ENCODE peak calls at places on chromosomes 13 and 19, in nine cellular contexts. Z, H, W, U, I, K, B, A and T are unnamed samples.

GRCh38 chr19:35063940-35064818 is 22.7 kb downstream of the HPN start:
- DNase-seq in W (no peak), I (no peak), A (no peak), K (peak; percentile 39), H (peak; percentile 10), B (no peak), Z (no peak), U (peak; percentile 13), T (no peak)

GRCh38 chr13:37484056-37484455 is 114.5 kb downstream of the POSTN start:
- DNase-seq in U (no peak), B (no peak), Z (no peak), H (no peak), K (no peak), A (no peak), W (no peak), I (no peak), T (no peak)

GRCh38 chr13:85093808-85094207 is 705.4 kb downstream of the SLITRK6 start:
- DNase-seq in H (no peak), W (no peak), I (no peak), U (no peak), Z (no peak), K (peak; percentile 8), A (no peak), B (no peak), T (peak; percentile 87)

GRCh38 chr13:59352600-59352999 is 811.1 kb downstream of the DIAPH3 start:
- DNase-seq in A (no peak), Z (no peak), B (no peak), I (no peak), K (no peak), H (no peak), W (no peak), U (no peak), T (no peak)

GRCh38 chr19:1237754-1238372 is at the start of gene CBARP:
- DNase-seq in I (no peak), B (no peak), A (peak; percentile 39), W (peak; percentile 87), Z (no peak), U (no peak), H (no peak), K (no peak), T (no peak)

GRCh38 chr13:35140321-35140720 is 198.3 kb downstream of the NBEA start:
- DNase-seq in H (no peak), I (no peak), B (no peak), U (no peak), A (no peak), Z (no peak), W (no peak), K (no peak), T (no peak)

GRCh38 chr19:14150770-14151661 is 14.6 kb upstream of the ASF1B start:
- DNase-seq in H (no peak), Z (no peak), B (no peak), W (no peak), U (no peak), K (no peak), I (no peak), A (no peak), T (no peak)

GRCh38 chr19:38389101-38389925 is 816 bp downstream of the SPRED3 start:
- DNase-seq in W (peak; percentile 41), K (peak; percentile 42), H (no peak), B (no peak), A (no peak), Z (no peak), U (no peak), I (peak; percentile 24), T (no peak)

GRCh38 chr19:50712833-50713232 is 6.8 kb downstream of the SHANK1 start:
- DNase-seq in W (no peak), H (no peak), K (no peak), B (no peak), A (no peak), I (no peak), Z (no peak), U (no peak), T (no peak)

GRCh38 chr19:50710094-50710493 is 9.5 kb downstream of the SHANK1 start:
- DNase-seq in I (no peak), U (no peak), A (no peak), Z (no peak), W (no peak), B (no peak), H (no peak), K (no peak), T (no peak)

GRCh38 chr19:50711805-50712204 is 7.8 kb downstream of the SHANK1 start:
- DNase-seq in B (no peak), K (no peak), W (no peak), I (no peak), A (no peak), Z (no peak), H (no peak), U (no peak), T (no peak)

GRCh38 chr19:50711196-50711595 is 8.4 kb downstream of the SHANK1 start:
- DNase-seq in Z (no peak), I (no peak), W (no peak), U (no peak), H (no peak), K (no peak), B (no peak), A (no peak), T (no peak)

DNA sequence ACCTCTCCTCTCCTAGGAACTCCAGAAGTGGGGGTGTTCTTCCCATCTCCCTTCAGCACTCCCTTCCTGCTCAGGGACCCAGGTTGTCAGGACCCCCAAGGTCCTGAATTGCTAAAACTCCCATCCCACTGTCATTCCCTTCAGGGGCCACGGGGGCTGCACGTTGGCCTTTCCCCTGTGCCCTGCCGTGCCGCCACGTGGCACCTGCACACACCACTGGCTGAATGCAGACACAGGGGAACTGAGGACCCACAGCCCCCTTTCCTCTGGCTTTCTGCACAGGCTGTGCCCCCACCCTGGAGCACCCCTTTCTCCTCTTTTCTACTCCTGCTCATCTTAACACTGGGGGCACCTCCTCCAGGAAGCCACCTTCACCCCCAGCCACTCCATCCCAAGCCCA is 9.0 kb downstream of the SHANK1 start:
- DNase-seq in B (no peak), W (no peak), K (no peak), I (no peak), U (no peak), A (no peak), Z (no peak), H (no peak), T (no peak)
- TF ChIP-seq CTCF in B (no peak), W (no peak), K (no peak), I (no peak), U (no peak), A (no peak), Z (no peak), H (no peak), T (no peak)

GRCh38 chr13:25725104-25725503 is 326.7 kb downstream of the SHISA2 start:
- DNase-seq in U (no peak), I (no peak), W (no peak), H (no peak), B (no peak), Z (no peak), K (no peak), A (no peak), T (no peak)

GRCh38 chr13:25727776-25728175 is 324.0 kb downstream of the SHISA2 start:
- DNase-seq in U (no peak), Z (no peak), H (no peak), A (no peak), W (no peak), K (no peak), B (no peak), I (no peak), T (no peak)

GRCh38 chr13:25719666-25720065 is 332.1 kb downstream of the SHISA2 start:
- DNase-seq in A (no peak), B (no peak), U (no peak), Z (no peak), W (no peak), K (no peak), H (no peak), I (no peak), T (no peak)

GRCh38 chr13:25727250-25727649 is 324.6 kb downstream of the SHISA2 start:
- DNase-seq in B (peak; percentile 18), K (no peak), I (no peak), A (no peak), W (no peak), U (no peak), Z (no peak), H (peak; percentile 57), T (no peak)

GRCh38 chr13:25722893-25723292 is 328.9 kb downstream of the SHISA2 start:
- DNase-seq in B (no peak), Z (no peak), H (no peak), W (no peak), U (no peak), I (no peak), A (no peak), K (no peak), T (no peak)
- TF ChIP-seq CTCF in B (no peak), Z (no peak), H (no peak), W (no peak), U (no peak), I (no peak), A (no peak), K (no peak), T (no peak)

DNA sequence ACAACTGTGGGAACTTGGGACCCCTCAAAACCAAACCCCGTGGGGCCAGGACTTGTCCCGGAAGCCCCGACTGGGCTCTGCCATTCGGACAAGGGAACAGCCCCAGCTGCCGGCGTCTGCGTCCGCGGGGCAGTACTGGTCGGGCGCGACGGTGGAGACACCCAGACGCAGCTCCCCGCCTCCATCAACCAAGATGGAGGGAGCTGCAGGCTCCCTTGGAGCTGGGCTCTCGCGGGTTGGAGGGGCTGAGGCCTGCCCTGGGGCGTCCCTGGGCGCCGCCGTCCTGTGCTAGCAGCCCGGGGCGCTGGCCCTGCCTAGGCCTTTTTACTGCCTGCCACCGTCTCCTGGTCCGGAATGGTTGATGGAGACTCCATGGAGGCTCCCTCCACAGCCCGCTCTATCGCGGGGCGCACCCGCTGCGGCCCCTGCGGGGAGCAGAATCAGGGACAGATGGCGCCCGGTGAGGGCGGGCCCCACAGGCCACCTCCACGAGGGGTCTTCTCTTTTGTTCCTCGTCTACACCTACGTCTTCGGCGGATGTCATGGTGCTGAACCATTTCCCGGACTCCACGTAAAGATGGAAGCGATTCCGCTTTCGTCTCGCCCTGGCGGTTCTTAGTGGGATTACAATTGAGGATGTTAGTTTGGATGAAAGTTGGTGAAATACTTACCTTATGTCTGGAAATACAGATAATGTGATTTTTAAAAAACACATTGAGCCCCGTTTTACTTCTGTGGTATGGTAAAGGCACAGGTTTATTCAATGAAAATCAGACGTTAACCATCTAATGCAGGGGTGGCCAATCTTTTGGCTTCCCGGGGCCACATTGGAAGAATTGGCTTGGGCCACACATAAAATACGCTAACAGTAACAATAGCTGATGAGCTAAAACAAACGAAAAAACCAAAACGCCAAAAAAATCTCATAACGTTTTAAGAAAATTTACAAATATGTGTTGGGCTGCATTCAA is 1.2 kb upstream of the ZMYM5 start:
- DNase-seq in A (peak; percentile 77), U (no peak), B (peak; percentile 75), H (peak; percentile 71), I (peak; percentile 72), K (no peak), W (peak; percentile 31), Z (no peak), T (no peak)
- TF ChIP-seq CTCF in A (no peak), U (peak; percentile 70), B (peak; percentile 85), H (peak; percentile 63), I (peak; percentile 75), K (peak; percentile 61), W (peak; percentile 69), Z (peak; percentile 53), T (peak; percentile 71)

DNA sequence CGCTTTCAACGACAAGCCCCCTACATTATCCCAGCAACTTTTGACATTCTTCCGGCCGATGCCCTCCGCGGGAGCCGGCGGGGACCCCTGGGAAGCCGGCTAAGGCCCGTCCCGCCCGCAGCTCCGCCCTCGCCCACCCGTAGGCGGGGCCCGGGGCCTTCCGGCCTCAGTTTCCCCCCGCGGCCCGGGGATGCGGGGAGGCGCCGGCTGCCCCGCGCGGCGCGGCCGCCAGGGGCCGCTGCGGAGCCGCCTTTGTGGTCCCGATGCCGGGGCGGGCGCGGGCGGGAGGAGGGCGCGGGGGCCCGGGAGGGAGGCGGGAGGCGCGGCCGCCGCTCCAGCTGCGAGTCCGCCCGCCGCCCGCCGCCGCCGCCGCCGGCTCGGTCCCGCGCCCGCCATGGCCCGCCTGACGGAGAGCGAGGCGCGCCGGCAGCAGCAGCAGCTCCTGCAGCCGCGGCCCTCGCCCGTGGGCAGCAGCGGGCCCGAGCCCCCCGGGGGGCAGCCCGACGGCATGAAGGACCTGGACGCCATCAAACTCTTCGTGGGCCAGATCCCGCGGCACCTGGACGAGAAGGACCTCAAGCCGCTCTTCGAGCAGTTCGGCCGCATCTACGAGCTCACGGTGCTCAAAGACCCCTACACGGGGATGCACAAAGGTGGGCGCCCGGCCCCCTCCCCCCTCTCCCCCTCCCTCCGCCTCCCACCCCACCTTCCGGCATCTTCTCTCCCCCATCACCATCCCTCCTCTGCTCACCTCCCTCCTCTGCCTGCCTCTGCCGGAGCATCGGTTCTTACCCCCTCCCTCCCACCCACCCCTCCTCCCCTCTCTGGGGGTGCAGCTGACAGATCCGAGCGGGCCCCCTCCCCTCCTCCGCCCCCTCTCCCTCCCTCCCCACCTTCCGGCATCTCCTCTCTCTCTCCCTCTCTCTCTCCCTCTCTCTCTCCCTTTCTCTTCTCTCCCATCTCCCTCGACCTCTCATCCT is at the start of gene CELF5:
- DNase-seq in A (peak; percentile 61), Z (no peak), I (peak; percentile 58), B (peak; percentile 53), K (no peak), H (no peak), U (no peak), W (peak; percentile 81), T (no peak)
- TF ChIP-seq CTCF in A (no peak), Z (peak; percentile 6), I (peak; percentile 72), B (peak; percentile 41), K (peak; percentile 22), H (peak; percentile 41), U (peak; percentile 87), W (no peak), T (peak; percentile 65)